ENCODE peak calls at places on chromosomes 6 and 20, in five cellular contexts. Z is right atrium auricular region, Q is ovary, U is heart right ventricle, D is right lobe of liver. X is an unnamed sample.

GRCh38 chr6:41784581-41785171 is 2.8 kb upstream of the TOMM6 start:
- DNase-seq in Z (no peak), Q (no peak), U (no peak), D (no peak), X (no peak)

GRCh38 chr20:57476073-57476526 is 48.8 kb downstream of the CTCFL start:
- DNase-seq in Z (no peak), Q (no peak), U (no peak), D (peak; percentile 34), X (no peak)

GRCh38 chr6:168232046-168232445 is 87.5 kb downstream of the DACT2 start:
- DNase-seq in Z (no peak), Q (no peak), U (no peak), D (no peak), X (no peak)

GRCh38 chr6:31402324-31403282 is 792 bp upstream of the MICA start:
- DNase-seq in Z (no peak), Q (peak; percentile 35), U (peak; percentile 24), D (no peak), X (peak; percentile 46)

GRCh38 chr6:161486326-161486725 is 212.5 kb upstream of the AGPAT4 start:
- DNase-seq in Z (no peak), Q (no peak), U (peak; percentile 30), D (no peak), X (no peak)

GRCh38 chr6:38193486-38194281 is 374.2 kb downstream of the ZFAND3 start:
- DNase-seq in Z (no peak), Q (no peak), U (no peak), D (peak; percentile 11), X (no peak)

GRCh38 chr6:52514514-52514913 is 62.3 kb downstream of the TRAM2 start:
- DNase-seq in Z (peak; percentile 87), Q (no peak), U (no peak), D (no peak), X (no peak)

GRCh38 chr20:49705358-49705757 is 8.3 kb downstream of the B4GALT5 start:
- DNase-seq in Z (no peak), Q (no peak), U (no peak), D (no peak), X (no peak)

GRCh38 chr20:19918965-19919329 is 98.2 kb upstream of the NAA20 start:
- DNase-seq in Z (no peak), Q (no peak), U (peak; percentile 48), D (no peak), X (no peak)

GRCh38 chr20:49303211-49303610 is 25.4 kb upstream of the ZNFX1 start:
- DNase-seq in Z (no peak), Q (no peak), U (no peak), D (no peak), X (no peak)

GRCh38 chr6:11810854-11811643 is 32.4 kb upstream of the ADTRP start:
- DNase-seq in Z (no peak), Q (no peak), U (no peak), D (no peak), X (no peak)

GRCh38 chr6:11236351-11236750 is 3.9 kb upstream of the NEDD9 start:
- DNase-seq in Z (no peak), Q (no peak), U (no peak), D (no peak), X (no peak)

GRCh38 chr6:28977351-28978136 is 27.6 kb downstream of the ZNF311 start:
- DNase-seq in Z (no peak), Q (no peak), U (no peak), D (no peak), X (no peak)

GRCh38 chr20:34744847-34745246 is 40.7 kb downstream of the TP53INP2 start:
- DNase-seq in Z (no peak), Q (no peak), U (peak; percentile 49), D (no peak), X (no peak)

GRCh38 chr6:446418-447366 is 55.1 kb downstream of the IRF4 start:
- DNase-seq in Z (no peak), Q (no peak), U (no peak), D (no peak), X (peak; percentile 52)

GRCh38 chr6:142570221-142570671 is 268.4 kb downstream of the ADGRG6 start:
- DNase-seq in Z (no peak), Q (no peak), U (no peak), D (no peak), X (no peak)

GRCh38 chr6:4613795-4614194 is 162.4 kb upstream of the CDYL start:
- DNase-seq in Z (no peak), Q (no peak), U (no peak), D (no peak), X (no peak)

GRCh38 chr6:142916881-142917280 is 28.1 kb downstream of the HIVEP2 start:
- DNase-seq in Z (no peak), Q (no peak), U (no peak), D (no peak), X (no peak)

GRCh38 chr6:86707545-86708120 is 229.7 kb upstream of the HTR1E start:
- DNase-seq in Z (no peak), Q (no peak), U (peak; percentile 42), D (no peak), X (no peak)

GRCh38 chr6:78300885-78301284 is 566.5 kb upstream of the IRAK1BP1 start:
- DNase-seq in Z (no peak), Q (no peak), U (no peak), D (no peak), X (no peak)

GRCh38 chr6:133833905-133834304 is 55.0 kb upstream of the TCF21 start:
- DNase-seq in Z (no peak), Q (peak; percentile 82), U (peak; percentile 24), D (no peak), X (no peak)

DNA sequence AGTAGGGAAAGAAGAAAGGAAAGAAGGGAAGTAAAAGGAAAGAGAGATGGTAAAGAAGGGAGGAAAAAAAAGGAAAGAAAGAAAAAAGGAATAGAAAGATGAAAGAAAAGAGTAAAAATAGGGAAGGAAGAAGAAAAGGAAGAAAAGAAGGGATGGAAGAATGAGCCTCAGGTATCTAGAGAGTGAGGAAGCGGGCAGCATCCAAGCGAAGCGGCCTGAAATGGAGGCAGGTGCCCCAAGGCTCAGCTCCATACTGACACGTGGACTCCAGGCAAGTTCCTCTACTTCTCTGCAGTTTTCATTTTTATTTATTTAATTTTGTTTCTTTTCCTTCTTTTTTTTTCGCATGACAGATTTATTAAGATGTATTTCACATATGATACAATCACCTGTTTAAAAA is 373.1 kb downstream of the ESR1 start:
- DNase-seq in Z (no peak), Q (no peak), U (no peak), D (no peak), X (no peak)
- H3K4me1 ChIP-seq in Z (no peaks in the 10 kb centered on the region), Q (peaks cover 4% of the 10 kb centered on the region), U (peaks cover 17% of the 10 kb centered on the region), D (no peaks in the 10 kb centered on the region), X (no peaks in the 10 kb centered on the region)

GRCh38 chr6:20414711-20415110 is 13.0 kb downstream of the E2F3 start:
- DNase-seq in Z (no peak), Q (no peak), U (no peak), D (no peak), X (no peak)
- H3K4me1 ChIP-seq in Z (peaks cover 10% of the 10 kb centered on the region), Q (no peaks in the 10 kb centered on the region), U (peaks cover 18% of the 10 kb centered on the region), D (no peaks in the 10 kb centered on the region), X (peaks cover 29% of the 10 kb centered on the region)

GRCh38 chr6:139373928-139374356 is 506 bp downstream of the CITED2 start:
- DNase-seq in Z (no peak), Q (no peak), U (no peak), D (no peak), X (no peak)

GRCh38 chr6:139371421-139372253 is 2.8 kb downstream of the CITED2 start:
- DNase-seq in Z (no peak), Q (no peak), U (no peak), D (no peak), X (no peak)

GRCh38 chr6:139370707-139371345 is 3.6 kb downstream of the CITED2 start:
- DNase-seq in Z (no peak), Q (no peak), U (no peak), D (no peak), X (no peak)

GRCh38 chr6:139373154-139373927 is 1.1 kb downstream of the CITED2 start:
- DNase-seq in Z (peak; percentile 68), Q (peak; percentile 66), U (peak; percentile 50), D (peak; percentile 64), X (peak; percentile 86)

DNA sequence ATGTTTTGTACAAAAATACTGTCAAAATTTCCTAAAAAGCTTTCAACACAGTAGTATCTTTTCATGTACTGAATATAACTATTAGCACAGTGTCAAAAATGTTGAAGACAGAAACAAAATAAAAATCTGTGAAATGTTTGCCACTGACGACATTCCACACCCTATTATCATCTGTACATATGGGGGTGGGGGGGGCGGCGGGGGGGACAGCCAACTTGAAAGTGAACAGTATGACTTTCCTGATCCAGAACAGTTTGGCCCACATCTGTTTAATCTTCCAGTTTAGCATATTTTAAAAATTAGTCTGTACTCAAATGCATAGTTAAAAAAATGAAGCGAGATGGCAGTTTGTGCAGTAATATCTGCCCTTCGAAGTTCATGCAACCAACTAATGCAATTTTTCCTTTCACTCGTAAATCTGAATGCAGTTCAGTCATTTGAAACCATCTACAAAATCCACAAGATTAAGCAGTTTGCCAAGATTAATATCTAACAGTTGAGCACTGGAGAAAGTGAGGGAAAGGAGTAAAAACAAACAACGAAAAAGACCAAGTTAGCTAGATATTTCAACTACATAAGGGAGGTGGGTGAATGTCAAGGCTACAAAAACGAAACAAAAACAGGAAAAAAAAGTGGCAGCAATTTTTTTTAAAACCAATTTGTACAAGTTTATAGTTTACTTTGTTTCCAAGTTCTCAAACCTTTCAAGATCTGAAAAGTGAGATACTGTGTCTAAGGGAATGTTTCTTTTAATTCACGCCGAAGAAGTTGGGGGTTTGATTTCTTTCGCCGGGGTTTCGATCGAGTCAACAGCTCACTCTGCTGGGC is 1.9 kb downstream of the CITED2 start:
- DNase-seq in Z (no peak), Q (no peak), U (no peak), D (no peak), X (no peak)
- H3K4me1 ChIP-seq in Z (peaks cover 42% of the 10 kb centered on the region), Q (peaks cover 7% of the 10 kb centered on the region), U (peaks cover 55% of the 10 kb centered on the region), D (no peaks in the 10 kb centered on the region), X (peaks cover 25% of the 10 kb centered on the region)

GRCh38 chr6:124297507-124297906 is 493.8 kb downstream of the NKAIN2 start:
- DNase-seq in Z (no peak), Q (no peak), U (no peak), D (no peak), X (no peak)
- H3K4me1 ChIP-seq in Z (no peaks in the 10 kb centered on the region), Q (no peaks in the 10 kb centered on the region), U (no peaks in the 10 kb centered on the region), D (no peaks in the 10 kb centered on the region), X (no peaks in the 10 kb centered on the region)

DNA sequence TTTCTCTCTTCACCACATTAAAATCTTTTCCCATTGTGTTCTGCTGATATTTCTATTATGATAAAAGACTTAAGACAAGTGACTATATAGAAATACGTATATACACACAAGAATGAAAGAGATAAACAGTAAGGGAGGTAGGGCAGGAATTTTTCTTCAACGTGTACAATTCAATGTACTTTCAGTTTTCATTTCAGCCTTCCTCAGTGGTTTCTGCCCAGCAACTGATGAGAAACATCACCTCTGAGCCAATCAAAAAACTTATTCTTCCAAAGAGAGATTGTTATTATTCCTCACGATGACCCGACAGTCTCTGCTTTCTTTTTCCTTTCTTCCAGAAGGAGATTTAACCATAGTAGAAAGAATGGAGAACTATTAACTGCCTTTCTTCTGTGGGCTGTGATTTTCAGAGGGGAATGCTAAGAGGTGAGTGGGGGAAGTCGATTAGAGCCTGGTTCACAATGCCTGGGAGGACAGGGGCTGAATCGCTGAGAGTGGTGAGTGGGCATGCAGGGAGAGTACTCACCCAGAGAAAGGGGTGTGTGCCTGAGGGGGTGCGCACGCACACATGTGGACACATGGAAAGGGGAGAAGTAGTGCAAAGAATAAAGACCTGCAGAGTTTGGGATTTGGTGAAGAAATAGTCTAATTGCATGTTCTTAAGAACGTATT is at the start of gene BTN3A1:
- DNase-seq in Z (peak; percentile 77), Q (peak; percentile 66), U (peak; percentile 71), D (peak; percentile 61), X (peak; percentile 86)
- H3K4me1 ChIP-seq in Z (peaks cover 8% of the 10 kb centered on the region), Q (peaks cover 2% of the 10 kb centered on the region), U (peaks cover 33% of the 10 kb centered on the region), D (no peaks in the 10 kb centered on the region), X (peaks cover 19% of the 10 kb centered on the region)

GRCh38 chr20:43938932-43939761 is 24.5 kb downstream of the TOX2 start:
- DNase-seq in Z (peak; percentile 72), Q (no peak), U (peak; percentile 33), D (no peak), X (no peak)
- H3K4me1 ChIP-seq in Z (peaks cover 23% of the 10 kb centered on the region), Q (peaks cover 2% of the 10 kb centered on the region), U (peaks cover 13% of the 10 kb centered on the region), D (no peaks in the 10 kb centered on the region), X (peaks cover 36% of the 10 kb centered on the region)

GRCh38 chr6:16105874-16106273 is 23.0 kb upstream of the MYLIP start:
- DNase-seq in Z (no peak), Q (no peak), U (no peak), D (no peak), X (no peak)
- H3K4me1 ChIP-seq in Z (peaks cover 21% of the 10 kb centered on the region), Q (peaks cover 7% of the 10 kb centered on the region), U (peaks cover 32% of the 10 kb centered on the region), D (no peaks in the 10 kb centered on the region), X (no peaks in the 10 kb centered on the region)